ENCODE peak calls at places on chromosomes 7 and 10, in eight cellular contexts. O, N, T, F, X, L, B and C are unnamed samples.
A peak's percentile ranks its signal among the peaks of the same experiment; 100 is the strongest.

GRCh38 chr10:122082616-122083477 is 93.9 kb downstream of the TACC2 start:
- DNase-seq in L (no peak), O (no peak), N (no peak), X (no peak), F (no peak), B (no peak), T (no peak), C (no peak)

GRCh38 chr10:48802611-48803046 is 118.0 kb downstream of the WDFY4 start:
- DNase-seq in F (no peak), X (no peak), T (no peak), L (no peak), B (no peak), N (no peak), O (no peak), C (no peak)

GRCh38 chr10:23917251-23917908 is 291.6 kb upstream of the KIAA1217 start:
- DNase-seq in B (no peak), X (no peak), L (no peak), N (no peak), O (no peak), T (peak; percentile 34), F (no peak), C (no peak)

GRCh38 chr10:625335-625699 is 64.2 kb downstream of the DIP2C start:
- DNase-seq in X (no peak), N (peak; percentile 30), F (no peak), O (no peak), L (no peak), B (peak; percentile 41), T (no peak), C (no peak)

GRCh38 chr7:38312776-38313175 is 39.3 kb upstream of the TARP start:
- DNase-seq in F (no peak), N (no peak), B (no peak), L (no peak), T (no peak), O (no peak), X (no peak), C (no peak)

GRCh38 chr7:51430480-51431086 is 114.0 kb upstream of the COBL start:
- DNase-seq in F (no peak), B (no peak), N (peak; percentile 78), L (peak; percentile 89), O (peak; percentile 53), X (no peak), T (no peak), C (no peak)

GRCh38 chr10:30493609-30494530 is 59.9 kb downstream of the MAP3K8 start:
- DNase-seq in L (no peak), N (no peak), O (no peak), B (peak; percentile 80), X (no peak), F (no peak), T (peak; percentile 45), C (no peak)

GRCh38 chr7:100166966-100167911 is 1.2 kb downstream of the GAL3ST4 start:
- DNase-seq in X (no peak), F (no peak), B (no peak), T (no peak), L (no peak), O (no peak), N (no peak), C (no peak)

GRCh38 chr7:130943336-130943901 is 209.4 kb upstream of the KLF14 start:
- DNase-seq in O (no peak), F (peak; percentile 82), T (no peak), B (no peak), L (peak; percentile 55), N (no peak), X (peak; percentile 62), C (no peak)

GRCh38 chr7:104956753-104957450 is 57.1 kb upstream of the KMT2E start:
- DNase-seq in F (peak; percentile 81), B (no peak), N (no peak), X (peak; percentile 24), L (no peak), O (no peak), T (no peak), C (no peak)

GRCh38 chr7:150450491-150450992 is at the start of gene GIMAP8:
- DNase-seq in F (no peak), L (no peak), X (peak; percentile 59), N (no peak), T (peak; percentile 60), B (peak; percentile 82), O (peak; percentile 89), C (no peak)

GRCh38 chr7:150398108-150398964 is 19.2 kb downstream of the ZNF775 start:
- DNase-seq in T (no peak), F (no peak), L (no peak), B (no peak), N (no peak), X (no peak), O (no peak), C (no peak)

GRCh38 chr7:4879401-4880081 is 4.0 kb downstream of the RADIL start:
- DNase-seq in X (no peak), F (no peak), B (no peak), L (no peak), N (no peak), O (no peak), T (no peak), C (no peak)

DNA sequence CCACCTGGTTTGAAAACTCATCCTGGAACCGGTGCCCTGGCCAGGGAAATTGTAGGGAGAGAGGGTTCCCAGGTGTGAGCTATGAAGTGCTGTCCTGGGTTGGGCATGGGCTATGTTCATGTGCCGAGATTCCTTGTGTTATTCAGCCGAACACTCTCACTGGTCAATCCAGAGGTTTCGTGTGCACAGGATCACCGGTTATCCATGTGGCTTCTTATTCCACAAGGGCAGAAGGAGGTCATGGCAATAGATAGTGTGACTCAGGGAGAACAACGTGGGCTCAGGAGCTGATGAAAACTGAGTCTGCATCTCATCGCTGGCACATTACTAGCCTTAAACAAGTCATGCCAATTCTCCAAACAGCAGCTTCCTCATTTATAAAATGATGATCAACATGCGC is 64.4 kb upstream of the CREB5 start:
- DNase-seq in X (no peak), F (peak; percentile 16), T (no peak), N (no peak), L (no peak), O (no peak), B (no peak), C (no peak)
- H3K27ac ChIP-seq in X (no peak overlapping the region), F (peak overlapping the region; percentile 89), T (peak overlapping the region; percentile 81), N (no peak overlapping the region), L (peak overlapping the region; percentile 81), O (no peak overlapping the region), B (no peak overlapping the region), C (no peak overlapping the region)

DNA sequence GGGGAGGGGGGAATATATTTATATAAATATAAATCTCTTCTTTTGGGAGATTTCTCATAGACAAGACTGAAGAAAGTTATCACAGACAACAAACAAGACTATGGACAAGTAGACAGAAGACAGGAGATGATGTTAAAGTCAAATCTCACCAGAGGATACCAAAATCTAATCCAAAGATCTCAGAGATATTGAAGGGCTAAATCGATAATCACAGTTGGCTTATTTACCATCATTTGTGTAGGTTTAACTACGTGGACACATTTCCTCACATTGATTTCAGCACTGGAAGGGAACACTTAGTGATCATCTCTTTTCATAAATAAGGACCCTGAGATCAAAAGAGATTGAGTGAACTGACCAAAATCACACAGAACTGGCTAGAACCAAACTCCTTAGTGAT is 2.7 kb upstream of the INPP5F start:
- DNase-seq in O (no peak), X (no peak), F (no peak), B (no peak), L (no peak), N (no peak), T (no peak), C (no peak)
- H3K27ac ChIP-seq in O (no peak overlapping the region), X (no peak overlapping the region), F (no peak overlapping the region), B (no peak overlapping the region), L (no peak overlapping the region), N (peak overlapping the region; percentile 96), T (no peak overlapping the region), C (no peak overlapping the region)

GRCh38 chr7:123797673-123798526 is 47.1 kb upstream of the HYAL4 start:
- DNase-seq in O (no peak), L (peak; percentile 75), T (peak; percentile 31), X (no peak), F (peak; percentile 39), B (no peak), N (peak; percentile 69), C (no peak)

GRCh38 chr7:123796568-123796967 is 47.8 kb upstream of the WASL start:
- DNase-seq in B (no peak), F (no peak), T (no peak), N (no peak), L (no peak), O (no peak), X (no peak), C (no peak)

GRCh38 chr7:123795917-123796316 is 47.1 kb upstream of the WASL start:
- DNase-seq in F (no peak), X (no peak), L (no peak), O (no peak), T (no peak), N (peak; percentile 21), B (no peak), C (no peak)

GRCh38 chr7:123802249-123802648 is 42.7 kb upstream of the HYAL4 start:
- DNase-seq in X (no peak), L (no peak), O (no peak), F (no peak), B (no peak), N (no peak), T (no peak), C (no peak)

GRCh38 chr7:123798527-123799188 is 46.3 kb upstream of the HYAL4 start:
- DNase-seq in B (no peak), N (peak; percentile 17), T (peak; percentile 38), X (no peak), F (no peak), L (peak; percentile 18), O (no peak), C (no peak)
- H3K27ac ChIP-seq in B (peak overlapping the region; percentile 42), N (peak overlapping the region; percentile 87), T (no peak overlapping the region), X (no peak overlapping the region), F (no peak overlapping the region), L (no peak overlapping the region), O (no peak overlapping the region), C (no peak overlapping the region)

GRCh38 chr7:75658369-75658768 is 80.4 kb downstream of the HIP1 start:
- DNase-seq in T (no peak), X (no peak), N (no peak), L (no peak), B (no peak), O (no peak), F (no peak), C (no peak)

GRCh38 chr7:75656740-75657139 is 82.0 kb downstream of the HIP1 start:
- DNase-seq in F (no peak), B (no peak), N (no peak), O (no peak), X (no peak), T (no peak), L (no peak), C (no peak)

GRCh38 chr7:75655536-75655935 is 83.2 kb downstream of the HIP1 start:
- DNase-seq in L (no peak), T (no peak), N (no peak), F (no peak), O (no peak), X (no peak), B (no peak), C (no peak)

GRCh38 chr7:75658802-75659201 is 79.9 kb downstream of the HIP1 start:
- DNase-seq in F (no peak), L (no peak), X (no peak), T (no peak), N (no peak), O (no peak), B (no peak), C (no peak)

DNA sequence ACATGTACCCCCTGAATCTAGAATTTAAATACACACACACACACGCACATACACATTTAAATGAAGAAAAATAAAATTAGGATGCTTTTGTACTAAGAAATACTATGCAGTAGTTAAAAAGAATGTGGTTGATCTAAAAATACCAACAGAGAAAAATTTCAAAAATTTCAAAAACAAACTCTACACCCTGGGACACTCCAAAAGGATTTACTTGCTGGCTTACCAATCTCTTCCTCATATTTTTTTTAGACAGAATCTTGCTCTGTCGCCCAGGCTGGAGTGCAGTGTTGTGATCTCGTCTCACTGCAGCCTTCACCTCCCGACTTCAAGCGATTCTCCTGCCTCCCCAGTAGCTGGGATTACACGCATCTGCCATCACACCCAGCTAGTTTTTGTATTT is 80.9 kb downstream of the HIP1 start:
- DNase-seq in B (no peak), F (no peak), L (no peak), N (no peak), X (no peak), O (no peak), T (no peak), C (no peak)
- H3K27ac ChIP-seq in B (peak overlapping the region; percentile 46), F (no peak overlapping the region), L (no peak overlapping the region), N (no peak overlapping the region), X (no peak overlapping the region), O (no peak overlapping the region), T (no peak overlapping the region), C (no peak overlapping the region)